ENCODE peak calls at places on chromosomes 4 and X, in four cellular contexts. R is cardiac muscle cell, A is posterior vena cava, M is ACHN. Y is an unnamed sample.

GRCh38 chr4:5511791-5512190 is 196.6 kb downstream of the EVC2 start:
- DNase-seq in R (peak), A (no peak), M (no peak), Y (no peak)

GRCh38 chrX:137565318-137565904 is 516 bp upstream of the ZIC3 start:
- DNase-seq in R (no peak), A (no peak), M (no peak), Y (no peak)

GRCh38 chr4:17562157-17562556 is 14.8 kb upstream of the LAP3 start:
- DNase-seq in R (no peak), A (no peak), M (no peak), Y (peak)

GRCh38 chrX:154384284-154384892 is 5.3 kb downstream of the EMD start:
- DNase-seq in R (no peak), A (peak), M (no peak), Y (no peak)

GRCh38 chr4:27701563-27701962 is 840.9 kb downstream of the STIM2 start:
- DNase-seq in R (no peak), A (no peak), M (no peak), Y (no peak)

GRCh38 chrX:130118396-130118795 is 8.1 kb upstream of the ELF4 start:
- DNase-seq in R (peak), A (no peak), M (peak), Y (peak)

GRCh38 chrX:40154853-40155616 is 57.3 kb upstream of the BCOR start:
- DNase-seq in R (peak), A (peak), M (peak), Y (peak)

GRCh38 chr4:60865238-60865637 is 334.9 kb upstream of the ADGRL3 start:
- DNase-seq in R (peak), A (no peak), M (no peak), Y (no peak)

GRCh38 chrX:54825716-54826428 is 18.3 kb downstream of the MAGED2 start:
- DNase-seq in R (no peak), A (no peak), M (no peak), Y (no peak)

GRCh38 chr4:107721436-107722090 is 1.5 kb upstream of the PAPSS1 start:
- DNase-seq in R (no peak), A (no peak), M (no peak), Y (no peak)

GRCh38 chrX:110399497-110399896 is 40.8 kb downstream of the RTL9 start:
- DNase-seq in R (no peak), A (no peak), M (no peak), Y (no peak)

GRCh38 chr4:7872264-7872771 is 67.3 kb downstream of the AFAP1 start:
- DNase-seq in R (peak), A (no peak), M (no peak), Y (no peak)

GRCh38 chr4:163256680-163257343 is 75.6 kb downstream of the NPY1R start:
- DNase-seq in R (no peak), A (no peak), M (no peak), Y (no peak)

GRCh38 chrX:63503541-63503940 is 152.4 kb upstream of the SPIN4 start:
- DNase-seq in R (peak), A (no peak), M (peak), Y (peak)

GRCh38 chr4:180695851-180696250 is 1547.4 kb upstream of the TENM3 start:
- DNase-seq in R (peak), A (no peak), M (peak), Y (no peak)

GRCh38 chr4:59535541-59535940 is 1664.6 kb upstream of the ADGRL3 start:
- DNase-seq in R (no peak), A (no peak), M (no peak), Y (no peak)

GRCh38 chr4:17347445-17347844 is 164.4 kb downstream of the QDPR start:
- DNase-seq in R (peak), A (no peak), M (peak), Y (peak)

GRCh38 chr4:176817222-176817621 is 24.5 kb upstream of the VEGFC start:
- DNase-seq in R (no peak), A (no peak), M (no peak), Y (no peak)

GRCh38 chrX:2500681-2501151 is at the start of the genes DHRSX and ZBED1:
- DNase-seq in R (peak), A (peak), M (peak), Y (peak)

GRCh38 chr4:79253930-79254329 is 71.9 kb downstream of the NAA11 start:
- DNase-seq in R (no peak), A (no peak), M (no peak), Y (no peak)

GRCh38 chr4:127857641-127858040 is 23.1 kb upstream of the PLK4 start:
- DNase-seq in R (no peak), A (no peak), M (no peak), Y (no peak)

GRCh38 chrX:49276671-49277519 is 7.3 kb downstream of the PPP1R3F start:
- DNase-seq in R (no peak), A (peak), M (no peak), Y (no peak)

GRCh38 chr4:185190001-185190856 is 13.6 kb downstream of the CFAP97 start:
- DNase-seq in R (no peak), A (no peak), M (no peak), Y (no peak)

GRCh38 chr4:32826169-32826568 is 2106.0 kb downstream of the PCDH7 start:
- DNase-seq in R (no peak), A (no peak), M (peak), Y (no peak)